ENCODE peak calls at places on chromosome 6, in five cellular contexts. E is H1, K is K562, B is HepG2, P is IMR-90. A is an unnamed sample.

GRCh38 chr6:139539852-139540251 is 165.4 kb upstream of the CITED2 start:
- DNase-seq in E (no peak), K (no peak), B (peak), P (peak), A (peak)

GRCh38 chr6:22732186-22732970 is 163.0 kb downstream of the HDGFL1 start:
- DNase-seq in B (no peak), P (peak), E (no peak), K (no peak), A (no peak)

GRCh38 chr6:130434174-130434873 is 68.5 kb downstream of the TMEM200A start:
- DNase-seq in P (peak), E (no peak), B (no peak), K (no peak), A (no peak)

GRCh38 chr6:127366281-127367022 is 23.0 kb upstream of the ECHDC1 start:
- DNase-seq in P (peak), B (no peak), K (peak), E (no peak), A (peak)

GRCh38 chr6:121620002-121620740 is 184.7 kb downstream of the GJA1 start:
- DNase-seq in K (no peak), P (no peak), B (no peak), E (peak), A (no peak)

GRCh38 chr6:97963148-97963680 is 680.2 kb upstream of the MMS22L start:
- DNase-seq in B (no peak), K (no peak), P (no peak), E (no peak), A (no peak)

GRCh38 chr6:136031982-136032381 is 180.5 kb downstream of the PDE7B start:
- DNase-seq in P (peak), K (peak), E (no peak), B (peak), A (peak)

GRCh38 chr6:11366934-11367637 is 134.6 kb upstream of the NEDD9 start:
- DNase-seq in P (no peak), K (no peak), E (no peak), B (no peak), A (no peak)

GRCh38 chr6:104014560-104014959 is 845.2 kb downstream of the HACE1 start:
- DNase-seq in P (no peak), K (no peak), E (no peak), B (no peak), A (no peak)

GRCh38 chr6:158382491-158382890 is 70.2 kb downstream of the TULP4 start:
- DNase-seq in B (no peak), E (no peak), K (no peak), P (no peak), A (no peak)

GRCh38 chr6:163705923-163706322 is 291.4 kb downstream of the QKI start:
- DNase-seq in P (no peak), E (no peak), K (no peak), B (no peak), A (no peak)

GRCh38 chr6:33923857-33924514 is 120.2 kb upstream of the MLN start:
- DNase-seq in B (no peak), E (no peak), K (no peak), P (no peak), A (no peak)

GRCh38 chr6:31972709-31973350 is 892 bp upstream of the DXO start:
- DNase-seq in B (no peak), E (no peak), P (peak), K (peak), A (no peak)

GRCh38 chr6:68026483-68026882 is 608.6 kb upstream of the ADGRB3 start:
- DNase-seq in E (no peak), B (no peak), P (no peak), K (no peak), A (no peak)

GRCh38 chr6:96816182-96816888 is 20.9 kb downstream of the GPR63 start:
- DNase-seq in K (no peak), E (no peak), B (no peak), P (peak), A (no peak)

GRCh38 chr6:21679761-21680265 is 86.3 kb downstream of the SOX4 start:
- DNase-seq in E (no peak), K (no peak), B (no peak), P (peak), A (peak)

GRCh38 chr6:21277601-21278043 is 315.9 kb upstream of the SOX4 start:
- DNase-seq in P (no peak), B (no peak), K (no peak), E (no peak), A (no peak)

GRCh38 chr6:114997813-114998292 is 655.0 kb upstream of the HS3ST5 start:
- DNase-seq in K (no peak), B (peak), P (no peak), E (no peak), A (no peak)

GRCh38 chr6:5084787-5085637 is at the start of gene PPP1R3G:
- DNase-seq in K (no peak), P (peak), E (peak), B (no peak), A (peak)

GRCh38 chr6:108039681-108040080 is 34.9 kb downstream of the OSTM1 start:
- DNase-seq in E (no peak), P (no peak), B (no peak), K (no peak), A (no peak)

GRCh38 chr6:123829302-123829953 is 25.8 kb downstream of the NKAIN2 start:
- DNase-seq in E (no peak), P (peak), B (no peak), K (no peak), A (peak)

DNA sequence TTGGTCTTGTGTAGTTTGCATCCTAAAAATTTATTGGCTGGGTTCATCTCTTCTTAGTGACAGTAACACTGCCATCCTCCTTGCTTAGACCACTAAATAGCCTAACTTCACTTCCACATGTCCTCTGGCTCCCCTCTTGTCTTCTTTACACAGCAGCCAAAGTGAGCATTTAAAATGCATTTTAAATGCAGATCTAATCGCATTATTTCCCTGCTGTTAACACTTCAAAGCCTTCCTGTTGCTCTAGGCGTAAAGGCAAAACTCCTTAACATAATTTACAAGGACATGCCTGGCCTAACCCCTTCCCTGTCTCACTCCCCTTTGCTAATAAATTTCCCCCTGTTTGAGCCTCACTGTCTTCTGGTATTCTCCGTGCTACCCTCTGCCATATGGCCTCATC is 26.4 kb downstream of the NKAIN2 start:
- DNase-seq in P (no peak), K (no peak), E (no peak), B (no peak), A (no peak)
- TF ChIP-seq MAFK in P (no peak), K (no peak), E (no peak), B (no peak), A (no peak)

GRCh38 chr6:14540859-14541540 is 423.4 kb downstream of the CD83 start:
- DNase-seq in B (no peak), P (peak), K (no peak), E (no peak), A (no peak)
- TF ChIP-seq MAFK in B (no peak), P (no peak), K (no peak), E (no peak), A (no peak)

GRCh38 chr6:155493694-155494143 is 38.1 kb upstream of the NOX3 start:
- DNase-seq in E (no peak), B (peak), K (no peak), P (peak), A (peak)

GRCh38 chr6:155497273-155497672 is 41.6 kb upstream of the NOX3 start:
- DNase-seq in K (no peak), E (no peak), P (no peak), B (no peak), A (no peak)

GRCh38 chr6:155493026-155493693 is 37.5 kb upstream of the NOX3 start:
- DNase-seq in K (no peak), P (no peak), E (no peak), B (no peak), A (no peak)

GRCh38 chr6:155492061-155492735 is 36.6 kb upstream of the NOX3 start:
- DNase-seq in E (no peak), B (no peak), K (no peak), P (no peak), A (no peak)

DNA sequence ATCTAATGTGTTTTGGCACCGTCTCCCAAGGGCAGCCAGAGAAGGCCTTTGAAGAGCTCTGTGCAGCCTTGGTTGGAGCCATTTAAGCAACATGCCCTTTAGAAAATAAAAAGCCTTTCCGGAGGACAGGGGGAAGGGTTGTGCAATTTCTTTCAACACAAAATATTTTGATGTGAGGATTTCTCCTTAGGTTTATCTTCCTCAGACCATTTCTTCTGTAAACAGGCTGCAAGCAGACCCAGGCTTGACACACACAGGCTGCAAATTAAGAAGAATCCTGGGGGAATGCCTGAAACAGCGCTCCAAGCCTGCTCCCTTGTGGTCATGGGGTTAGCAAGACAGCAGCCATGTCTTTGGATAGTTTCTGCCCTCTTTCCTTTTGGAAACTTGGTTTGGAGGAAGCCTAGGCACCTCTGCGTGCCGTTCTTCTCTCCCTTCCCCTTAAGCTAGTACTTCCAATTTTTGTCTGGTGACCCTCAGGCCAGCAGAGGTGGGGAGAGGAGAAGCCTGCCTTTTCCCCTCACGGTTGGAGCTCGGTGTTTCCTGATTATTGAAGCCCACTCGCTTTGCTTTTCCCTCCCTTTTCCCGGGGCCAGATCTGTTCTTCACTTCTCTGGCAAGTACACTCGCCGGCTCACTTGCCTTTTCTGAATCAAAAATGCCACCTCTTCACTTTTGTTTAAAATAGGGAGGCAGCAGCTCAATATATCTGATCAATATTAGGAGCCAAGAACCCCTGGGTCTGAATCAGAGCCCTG is 39.6 kb upstream of the NOX3 start:
- DNase-seq in B (peak), P (peak), E (peak), K (no peak), A (no peak)
- TF ChIP-seq MAFK in B (no peak), P (no peak), E (no peak), K (no peak), A (no peak)

GRCh38 chr6:144415014-144415413 is 129.9 kb downstream of the UTRN start:
- DNase-seq in E (no peak), B (peak), P (peak), K (no peak), A (peak)
- TF ChIP-seq MAFK in E (no peak), B (no peak), P (no peak), K (no peak), A (no peak)

GRCh38 chr6:37565267-37566208 is 65.8 kb upstream of the CCDC167 start:
- DNase-seq in B (no peak), K (no peak), P (no peak), E (peak), A (no peak)
- TF ChIP-seq MAFK in B (no peak), K (no peak), P (no peak), E (no peak), A (no peak)

DNA sequence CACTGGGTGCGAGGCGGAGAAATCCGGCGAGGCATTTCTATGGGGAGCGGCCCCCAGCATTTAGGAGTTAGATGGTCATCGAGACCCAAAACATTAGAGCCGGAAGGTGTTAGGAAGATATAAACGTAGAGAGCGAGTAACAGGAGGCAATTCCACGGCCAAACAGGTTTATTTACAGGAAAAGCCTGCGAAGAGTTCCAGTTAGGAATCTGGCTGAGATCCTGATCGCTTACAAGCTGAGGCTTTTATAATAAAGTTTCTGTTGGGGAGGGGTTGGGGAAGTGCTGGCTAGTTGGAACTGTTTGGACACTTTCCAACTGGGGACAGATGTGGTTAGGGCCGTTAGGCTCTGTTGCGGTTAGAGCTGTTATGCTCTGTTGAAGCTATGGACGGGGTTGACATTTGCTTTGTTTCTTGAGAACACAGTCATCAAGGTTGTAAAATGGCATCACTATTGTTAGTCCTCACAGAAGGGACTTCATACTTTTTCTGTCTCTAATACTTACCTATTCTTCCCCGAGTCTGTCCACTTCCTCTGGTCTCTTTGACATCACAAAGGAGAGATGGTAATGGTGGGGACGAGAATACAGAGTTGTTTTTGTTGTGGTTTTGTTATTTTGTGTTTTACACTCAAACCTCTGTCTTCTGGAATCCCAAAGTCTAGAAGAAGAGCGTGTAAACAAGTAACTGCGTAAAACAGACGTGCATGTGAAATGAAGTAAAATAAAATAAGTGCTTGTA is 506 bp upstream of the ZSCAN31 start:
- DNase-seq in B (peak), P (peak), K (peak), E (no peak), A (no peak)
- TF ChIP-seq MAFK in B (no peak), P (no peak), K (no peak), E (no peak), A (no peak)

DNA sequence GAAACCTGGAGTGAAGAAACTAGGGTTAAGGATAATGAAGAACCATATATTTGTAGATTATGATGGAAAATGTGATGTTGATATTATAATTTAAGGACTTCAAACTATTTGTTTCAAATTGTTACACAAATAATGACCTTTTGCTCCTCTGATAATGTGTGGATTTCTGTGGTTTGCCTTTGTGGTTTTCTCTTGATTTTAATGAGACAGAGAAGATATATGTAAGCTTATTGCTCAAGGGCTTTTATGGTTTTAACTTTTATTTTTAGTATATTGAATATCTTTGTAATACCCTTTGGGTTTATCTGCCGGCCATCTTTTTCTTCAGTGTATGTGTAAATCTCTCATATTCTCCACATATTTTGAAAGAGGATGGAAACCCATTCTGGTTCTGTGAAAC is 362.3 kb downstream of the RIMS1 start:
- DNase-seq in E (no peak), P (peak), B (no peak), K (no peak), A (no peak)
- TF ChIP-seq MAFK in E (no peak), P (no peak), B (no peak), K (no peak), A (no peak)

GRCh38 chr6:106161893-106162292 is 75.8 kb downstream of the PRDM1 start:
- DNase-seq in E (no peak), B (no peak), K (no peak), P (no peak), A (no peak)

GRCh38 chr6:106162926-106163325 is 76.8 kb downstream of the PRDM1 start:
- DNase-seq in B (no peak), P (no peak), K (no peak), E (no peak), A (no peak)

GRCh38 chr6:106165885-106166485 is 79.8 kb downstream of the PRDM1 start:
- DNase-seq in B (peak), E (no peak), K (no peak), P (peak), A (no peak)

GRCh38 chr6:106163446-106163965 is 77.4 kb downstream of the PRDM1 start:
- DNase-seq in E (no peak), B (no peak), P (peak), K (no peak), A (no peak)

DNA sequence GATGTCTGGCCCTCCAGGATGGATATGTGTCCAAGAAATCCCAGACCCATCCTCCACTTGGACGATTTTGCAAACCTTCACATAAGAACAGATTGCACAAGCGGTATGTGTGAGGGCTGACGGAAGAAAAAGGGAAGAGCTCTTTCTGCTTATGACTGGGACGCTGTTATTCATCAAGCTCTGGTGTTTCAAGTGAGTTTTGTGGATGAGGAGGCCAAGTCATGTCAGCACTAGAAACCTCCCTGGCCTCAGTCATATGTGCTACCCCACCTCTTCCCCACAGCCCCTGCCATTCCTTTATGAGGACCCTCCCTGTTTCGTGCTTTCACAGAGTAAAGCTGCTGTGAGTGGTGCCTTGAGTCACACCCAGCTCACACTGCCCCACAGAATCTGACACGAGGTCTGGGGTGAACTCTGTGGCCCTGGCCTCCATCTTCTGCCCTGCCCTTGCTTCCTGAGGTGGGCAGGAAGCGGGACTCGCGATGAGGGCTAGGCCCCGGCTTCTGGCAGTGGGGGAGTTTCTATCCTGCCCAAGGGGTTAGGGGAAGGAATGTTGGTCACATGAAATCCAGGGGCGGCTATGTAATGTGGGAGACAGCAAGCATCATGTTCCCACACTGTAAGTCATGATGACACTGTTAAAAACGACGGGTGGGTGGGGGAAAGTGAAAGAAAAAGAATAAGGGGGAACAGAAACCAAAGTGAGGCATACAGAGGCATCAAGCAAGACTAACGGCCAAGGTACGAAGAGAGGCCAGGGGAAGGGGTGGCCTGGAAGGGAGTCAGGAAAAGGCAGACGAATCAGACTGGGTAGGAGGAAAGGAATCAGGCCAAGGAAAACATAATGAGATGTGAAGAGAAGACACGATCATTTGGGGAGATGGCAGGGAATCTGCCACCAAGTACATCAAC is 78.1 kb downstream of the PRDM1 start:
- DNase-seq in E (no peak), B (no peak), K (no peak), P (peak), A (no peak)
- TF ChIP-seq MAFK in E (no peak), B (no peak), K (no peak), P (peak), A (no peak)

DNA sequence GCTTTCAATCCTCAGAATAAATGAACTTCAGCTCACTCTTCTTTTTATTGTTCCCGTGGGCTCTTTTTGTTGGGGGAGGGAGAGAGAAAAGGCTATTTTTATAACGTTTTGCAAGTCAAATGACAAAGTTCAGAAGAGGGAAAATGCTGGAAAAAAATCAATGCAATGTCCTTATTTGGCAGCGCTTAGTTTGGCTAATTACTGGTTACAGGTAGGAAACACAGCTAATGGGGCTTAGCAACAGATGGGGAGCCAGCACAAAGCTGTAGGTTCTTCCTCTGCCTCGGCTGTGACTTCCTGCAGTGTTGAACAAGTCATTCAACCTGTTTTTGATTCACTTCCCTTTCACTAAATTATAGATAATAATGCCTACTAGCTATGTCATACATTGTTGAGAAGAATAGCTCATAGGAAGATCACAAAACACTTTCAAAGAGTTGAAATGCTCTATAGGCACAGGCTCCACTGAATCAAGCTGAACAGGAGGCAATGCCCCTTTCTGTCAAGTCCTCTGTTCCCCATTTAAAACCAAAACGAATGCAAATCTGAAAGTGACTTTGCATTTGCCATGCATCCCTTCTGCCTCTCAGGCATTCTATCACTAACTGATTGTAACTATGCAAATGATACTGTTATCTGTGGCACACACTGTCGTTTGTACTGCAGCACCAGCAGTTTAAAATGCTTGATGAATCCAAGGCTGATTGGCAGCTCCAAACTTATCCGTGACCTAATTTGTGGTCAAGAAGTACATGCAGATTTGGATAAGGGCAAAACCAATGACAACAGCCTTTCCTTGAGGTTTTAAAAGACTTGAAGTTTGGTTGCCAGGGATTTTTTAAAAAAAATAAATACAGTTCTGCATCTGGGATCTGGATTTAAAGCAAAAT is 1067.3 kb upstream of the MAP3K7 start:
- DNase-seq in B (no peak), P (no peak), E (no peak), K (no peak), A (no peak)
- TF ChIP-seq MAFK in B (no peak), P (no peak), E (peak), K (no peak), A (no peak)